ENCODE peak calls at places on chromosomes 16 and 17, in four cellular contexts. K, E, D and I are unnamed samples.

GRCh38 chr17:36931697-36932382 is 5.4 kb upstream of the LHX1 start:
- DNase-seq in K (no peak), D (no peak), E (no peak), I (no peak)

GRCh38 chr17:64498308-64499203 is 1.7 kb upstream of the POLG2 start:
- DNase-seq in E (no peak), D (no peak), K (no peak), I (no peak)

GRCh38 chr16:3515897-3516296 is 15.1 kb downstream of the CLUAP1 start:
- DNase-seq in E (no peak), K (no peak), D (no peak), I (no peak)

GRCh38 chr16:72989203-72989991 is 58.5 kb downstream of the ZFHX3 start:
- DNase-seq in D (no peak), K (no peak), E (no peak), I (no peak)

GRCh38 chr17:77106874-77107358 is 33.9 kb upstream of the SEC14L1 start:
- DNase-seq in E (no peak), K (peak), D (no peak), I (no peak)

GRCh38 chr16:84720180-84720579 is 20.4 kb downstream of the USP10 start:
- DNase-seq in D (no peak), E (no peak), K (no peak), I (no peak)

GRCh38 chr17:77892469-77893143 is 65.9 kb upstream of the TNRC6C start:
- DNase-seq in D (peak), K (no peak), E (peak), I (peak)

GRCh38 chr16:67632415-67633172 is 12.3 kb upstream of the CARMIL2 start:
- DNase-seq in K (no peak), D (no peak), E (peak), I (no peak)

GRCh38 chr17:51260960-51261958 is 913 bp downstream of the UTP18 start:
- DNase-seq in D (peak), K (no peak), E (peak), I (peak)

GRCh38 chr17:28416703-28417311 is 10.8 kb upstream of the SLC46A1 start:
- DNase-seq in K (no peak), E (peak), D (peak), I (peak)

GRCh38 chr17:50519141-50519834 is 11.0 kb downstream of the MYCBPAP start:
- DNase-seq in E (no peak), D (no peak), K (no peak), I (no peak)

GRCh38 chr17:76994237-76994637 is 126.0 kb downstream of the MGAT5B start:
- DNase-seq in K (no peak), D (no peak), E (no peak), I (no peak)

GRCh38 chr17:64291268-64291851 is 28.3 kb upstream of the TEX2 start:
- DNase-seq in K (no peak), E (peak), D (peak), I (peak)

GRCh38 chr16:30340621-30341020 is 14.5 kb downstream of the CD2BP2 start:
- DNase-seq in D (no peak), E (no peak), K (no peak), I (no peak)

GRCh38 chr16:82924075-82924854 is 297.5 kb downstream of the CDH13 start:
- DNase-seq in K (no peak), D (no peak), E (no peak), I (no peak)
- TF ChIP-seq FOXK2 in K (no peak), D (no peak), E (no peak), I (no peak)

DNA sequence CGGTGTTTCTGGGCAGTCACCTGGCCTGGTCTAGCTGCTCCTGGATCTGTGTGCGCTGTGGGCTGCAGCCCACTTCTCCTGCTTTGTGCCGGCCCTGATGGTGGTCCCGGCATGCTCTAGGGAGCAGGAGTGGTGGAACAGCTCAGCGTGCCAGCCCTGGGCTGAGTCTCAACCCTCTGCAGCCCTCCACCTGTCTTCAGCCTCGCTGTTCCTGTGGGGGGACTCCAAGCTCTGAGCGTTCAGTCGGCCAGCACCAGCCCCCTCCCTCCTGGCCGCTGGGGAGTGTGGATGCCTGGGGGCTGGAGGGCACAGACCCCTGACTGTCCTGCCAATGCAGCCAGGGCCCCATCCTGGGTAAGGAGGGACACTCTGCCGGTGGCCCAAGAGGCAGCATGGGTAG is 23.7 kb upstream of the RASD1 start:
- DNase-seq in K (no peak), E (no peak), D (no peak), I (no peak)
- TF ChIP-seq SP1 in K (no peak), E (no peak), D (no peak), I (no peak)

DNA sequence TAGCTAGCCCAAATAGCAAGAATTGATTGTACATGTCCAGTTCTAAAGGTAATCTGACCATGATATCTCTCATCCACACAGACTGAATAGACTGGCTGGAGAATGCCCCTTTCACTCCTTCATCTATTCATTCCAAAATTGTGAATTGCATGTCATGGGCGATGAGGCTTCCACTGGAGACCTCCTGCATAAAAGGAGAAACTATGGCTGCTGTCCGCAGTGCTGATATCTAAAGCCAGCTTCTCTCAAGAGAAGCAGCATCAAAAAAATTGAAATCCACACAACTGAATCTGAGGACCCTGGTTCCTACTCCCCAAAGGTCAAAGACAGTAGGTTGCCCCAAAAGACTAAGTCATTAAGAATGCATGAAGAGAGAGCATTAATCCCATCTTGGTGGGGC is 7.9 kb upstream of the SCNN1G start:
- DNase-seq in E (no peak), K (no peak), D (no peak), I (no peak)
- TF ChIP-seq TARDBP in E (no peak), K (no peak), D (no peak), I (no peak)

DNA sequence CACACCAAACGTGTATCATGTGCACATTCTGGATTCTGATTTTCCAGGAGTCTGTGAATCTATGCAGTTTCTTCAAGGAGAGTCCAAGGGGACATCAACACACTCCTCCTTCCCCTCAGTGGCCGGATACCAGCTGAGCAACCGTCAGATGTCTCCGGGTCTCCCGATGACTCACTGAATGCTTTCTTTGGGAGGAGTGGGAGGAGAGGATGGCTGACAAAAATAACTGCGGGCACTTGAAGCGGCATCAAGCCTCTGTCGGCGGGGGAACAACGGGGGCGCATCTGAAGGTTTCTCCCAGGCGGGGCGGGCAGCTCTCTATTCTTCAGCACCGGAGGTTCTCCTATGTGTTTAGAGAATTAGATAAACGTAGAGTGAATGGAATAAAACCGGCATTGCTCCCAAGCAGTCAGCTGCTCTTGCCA is 24.6 kb upstream of the LRRC75A start:
- DNase-seq in K (no peak), E (no peak), D (peak), I (peak)
- TF ChIP-seq FOXK2 in K (no peak), E (no peak), D (no peak), I (no peak)

DNA sequence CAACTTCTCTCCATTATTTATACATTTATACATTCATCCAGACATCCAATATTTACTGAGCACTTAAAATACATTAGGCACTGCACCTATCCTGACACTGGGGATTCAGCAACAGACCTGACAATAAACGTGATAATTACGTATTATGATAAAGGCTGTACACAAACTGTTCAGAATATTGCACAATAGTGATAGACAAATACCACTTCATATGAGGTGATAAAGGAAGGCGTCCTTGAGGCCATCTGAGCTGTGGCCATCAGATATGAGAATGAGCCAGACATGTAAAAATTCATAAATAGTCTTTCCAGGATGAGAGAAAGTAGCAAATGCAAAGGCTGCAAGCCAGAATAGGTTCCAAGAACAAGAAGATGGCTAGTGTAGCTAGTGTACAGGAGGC is 8.6 kb downstream of the USP32 start:
- DNase-seq in E (no peak), K (no peak), D (no peak), I (no peak)
- TF ChIP-seq SP1 in E (no peak), K (no peak), D (no peak), I (no peak)

GRCh38 chr17:61368049-61368831 is 31.4 kb upstream of the TBX2 start:
- DNase-seq in D (no peak), E (no peak), K (no peak), I (no peak)
- TF ChIP-seq TARDBP in D (no peak), E (no peak), K (no peak), I (no peak)

GRCh38 chr17:6713130-6713917 is at the start of gene SLC13A5:
- DNase-seq in D (peak), E (peak), K (no peak), I (no peak)
- TF ChIP-seq FOXK2 in D (no peak), E (no peak), K (no peak), I (no peak)

GRCh38 chr16:75000481-75001081 is 1.8 kb downstream of the ZNRF1 start:
- DNase-seq in K (no peak), E (no peak), D (no peak), I (no peak)
- TF ChIP-seq SP1 in K (no peak), E (no peak), D (no peak), I (no peak)